ENCODE peak calls at places on chromosomes 5 and 9, in four cellular contexts. T is iPS DF 6.9, F is stomach, D is heart right ventricle. A is an unnamed sample. For H3K36me3, the result is how much of the 10 kb centered on the place peaks cover.

GRCh38 chr5:148491793-148492184 is 108.0 kb downstream of the FBXO38 start:
- DNase-seq in D (no peak), T (no peak), F (no peak), A (no peak)

GRCh38 chr5:5886812-5887486 is 464.5 kb downstream of the ICE1 start:
- DNase-seq in F (peak), T (peak), D (no peak), A (no peak)

GRCh38 chr5:51104556-51104955 is 278.7 kb upstream of the ISL1 start:
- DNase-seq in F (no peak), D (no peak), T (no peak), A (no peak)

GRCh38 chr9:107819772-107820171 is 330.2 kb upstream of the KLF4 start:
- DNase-seq in F (peak), T (no peak), D (no peak), A (no peak)

GRCh38 chr5:91059409-91059808 is 323.7 kb downstream of the ARRDC3 start:
- DNase-seq in D (no peak), T (no peak), F (no peak), A (no peak)

GRCh38 chr5:168346417-168346816 is 55.0 kb downstream of the WWC1 start:
- DNase-seq in T (no peak), F (peak), D (no peak), A (no peak)

GRCh38 chr5:120683580-120683979 is 219.5 kb downstream of the PRR16 start:
- DNase-seq in D (no peak), F (no peak), T (no peak), A (no peak)

GRCh38 chr5:176542135-176542595 is 5.0 kb upstream of the RNF44 start:
- DNase-seq in D (no peak), T (no peak), F (peak), A (no peak)

GRCh38 chr5:122844136-122844915 is 1.1 kb upstream of the SNX24 start:
- DNase-seq in F (peak), D (no peak), T (no peak), A (no peak)

GRCh38 chr5:55231476-55232193 is 1.8 kb downstream of the CCNO start:
- DNase-seq in F (no peak), D (no peak), T (no peak), A (no peak)

GRCh38 chr5:134917070-134917831 is 12.3 kb downstream of the PCBD2 start:
- DNase-seq in D (no peak), F (no peak), T (peak), A (no peak)

GRCh38 chr5:177369050-177369912 is 11.6 kb downstream of the RGS14 start:
- DNase-seq in F (no peak), T (no peak), D (no peak), A (no peak)

GRCh38 chr9:109063765-109064164 is 50.5 kb upstream of the CTNNAL1 start:
- DNase-seq in T (no peak), F (no peak), D (no peak), A (no peak)

GRCh38 chr9:131936929-131937328 is 142.7 kb downstream of the MED27 start:
- DNase-seq in D (no peak), F (no peak), T (no peak), A (no peak)

GRCh38 chr5:154168395-154168794 is 22.1 kb upstream of the GALNT10 start:
- DNase-seq in D (no peak), T (no peak), F (no peak), A (no peak)

GRCh38 chr5:93576994-93577575 is 3.9 kb downstream of the NR2F1-AS1 start:
- DNase-seq in T (no peak), F (no peak), D (no peak), A (no peak)

GRCh38 chr5:75239681-75240080 is 3.0 kb upstream of the ANKRD31 start:
- DNase-seq in D (no peak), F (no peak), T (no peak), A (no peak)

GRCh38 chr9:109317979-109318671 is 2.7 kb downstream of the EPB41L4B start:
- DNase-seq in F (no peak), T (peak), D (no peak), A (no peak)

GRCh38 chr5:132777209-132778069 is at the start of gene SEPTIN8:
- DNase-seq in T (no peak), F (peak), D (peak), A (peak)

GRCh38 chr5:78644741-78645300 is 3.8 kb downstream of the LHFPL2 start:
- DNase-seq in T (no peak), F (no peak), D (no peak), A (no peak)

GRCh38 chr9:133545494-133546286 is 11.2 kb downstream of the ADAMTSL2 start:
- DNase-seq in T (no peak), D (peak), F (no peak), A (no peak)

GRCh38 chr9:98610196-98610595 is 98.5 kb downstream of the GABBR2 start:
- DNase-seq in T (no peak), F (no peak), D (no peak), A (no peak)

GRCh38 chr5:73444499-73445432 is 3.8 kb downstream of the FOXD1 start:
- DNase-seq in T (no peak), F (no peak), D (no peak), A (no peak)

GRCh38 chr5:137205237-137205636 is 293.9 kb downstream of the SPOCK1 start:
- DNase-seq in F (no peak), D (no peak), T (no peak), A (no peak)

GRCh38 chr9:134734270-134734669 is 92.7 kb downstream of the COL5A1 start:
- DNase-seq in T (no peak), F (no peak), D (no peak), A (no peak)

GRCh38 chr5:174737335-174737734 is 13.0 kb downstream of the MSX2 start:
- DNase-seq in D (no peak), T (no peak), F (no peak), A (no peak)

GRCh38 chr9:133225171-133226011 is 16.3 kb upstream of the OBP2B start:
- DNase-seq in F (peak), D (peak), T (no peak), A (peak)

GRCh38 chr5:112355058-112355685 is 63.9 kb downstream of the EPB41L4A start:
- DNase-seq in T (no peak), D (no peak), F (no peak), A (no peak)

GRCh38 chr9:7844283-7844682 is 44.7 kb upstream of the DMAC1 start:
- DNase-seq in D (no peak), F (no peak), T (peak), A (no peak)

GRCh38 chr9:35520404-35520790 is 30.5 kb downstream of the RUSC2 start:
- DNase-seq in D (no peak), F (no peak), T (no peak), A (no peak)

GRCh38 chr9:37963936-37964739 is 60.2 kb upstream of the SLC25A51 start:
- DNase-seq in F (peak), T (no peak), D (no peak), A (peak)

GRCh38 chr9:87535817-87536539 is 38.3 kb downstream of the DAPK1 start:
- DNase-seq in T (no peak), D (no peak), F (no peak), A (no peak)

GRCh38 chr9:124774131-124774978 is 2.6 kb upstream of the OLFML2A start:
- DNase-seq in T (no peak), D (peak), F (peak), A (peak)

GRCh38 chr9:21591221-21592062 is 109.3 kb upstream of the IFNE start:
- DNase-seq in F (peak), D (no peak), T (no peak), A (peak)

GRCh38 chr9:133656211-133657119 is 20.3 kb downstream of the DBH start:
- DNase-seq in T (no peak), F (no peak), D (no peak), A (no peak)

DNA sequence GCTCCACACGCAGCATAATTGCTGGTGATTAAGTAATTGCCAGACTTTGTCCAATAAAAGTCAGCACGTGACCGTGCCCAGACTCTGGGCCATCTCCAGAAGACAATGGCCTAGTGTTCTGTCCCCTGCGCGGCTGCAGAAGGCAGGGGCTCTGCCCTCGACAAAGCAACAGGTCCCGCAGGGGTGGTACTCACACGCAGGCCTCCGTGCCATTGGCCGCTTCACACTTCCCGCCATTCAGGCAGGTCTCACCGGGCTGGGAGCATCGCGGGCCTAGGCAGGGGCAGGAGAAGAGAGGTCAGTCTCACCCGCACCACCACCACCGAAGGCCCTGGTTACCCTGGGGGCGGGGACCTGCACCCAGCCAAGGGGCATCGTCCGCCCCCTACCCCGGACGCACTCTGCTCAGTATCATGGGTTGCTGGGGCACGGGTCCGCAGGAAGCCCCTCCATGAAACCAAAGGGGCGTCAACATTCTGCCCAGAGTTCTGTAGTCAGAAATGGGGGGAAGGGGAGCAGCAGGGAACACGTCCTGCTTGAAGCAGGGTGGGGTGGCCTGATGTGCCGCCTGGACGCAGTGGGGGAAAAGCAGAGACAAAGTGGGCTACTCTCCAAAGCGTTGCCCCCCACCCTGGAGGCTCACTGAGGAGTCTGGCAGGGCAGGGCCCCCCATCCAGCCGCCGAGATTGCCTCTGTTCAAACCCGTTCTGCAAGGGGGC is 1.9 kb downstream of the NOTCH1 start:
- DNase-seq in T (no peak), F (no peak), D (no peak), A (no peak)
- H3K27ac ChIP-seq in T (no peak), F (peak), D (peak), A (no peak)

GRCh38 chr5:103442756-103443155 is 119.8 kb downstream of the NUDT12 start:
- DNase-seq in F (no peak), T (no peak), D (no peak), A (no peak)

GRCh38 chr5:103444333-103445038 is 118.1 kb downstream of the NUDT12 start:
- DNase-seq in F (peak), T (no peak), D (no peak), A (no peak)

GRCh38 chr5:103450333-103451061 is 112.1 kb downstream of the NUDT12 start:
- DNase-seq in F (no peak), D (no peak), T (no peak), A (no peak)

GRCh38 chr5:103445426-103446035 is 117.1 kb downstream of the NUDT12 start:
- DNase-seq in F (no peak), T (no peak), D (no peak), A (no peak)

GRCh38 chr5:103446813-103447212 is 115.8 kb downstream of the NUDT12 start:
- DNase-seq in T (no peak), D (no peak), F (no peak), A (no peak)
- H3K36me3 ChIP-seq in T (under half), D (under half), F (under half), A (under half)

GRCh38 chr5:43631182-43631910 is 28.4 kb downstream of the NNT start:
- DNase-seq in D (peak), F (peak), T (peak), A (no peak)
- H3K27ac ChIP-seq in D (no peak), F (no peak), T (no peak), A (no peak)

GRCh38 chr9:137832830-137833590 is 44.6 kb upstream of the CACNA1B start:
- DNase-seq in F (no peak), D (no peak), T (no peak), A (no peak)
- H3K36me3 ChIP-seq in F (under half), D (half or more), T (under half), A (under half)

GRCh38 chr5:96048763-96049162 is 87.1 kb upstream of the ELL2 start:
- DNase-seq in D (no peak), F (peak), T (no peak), A (no peak)
- H3K27ac ChIP-seq in D (no peak), F (no peak), T (no peak), A (no peak)

DNA sequence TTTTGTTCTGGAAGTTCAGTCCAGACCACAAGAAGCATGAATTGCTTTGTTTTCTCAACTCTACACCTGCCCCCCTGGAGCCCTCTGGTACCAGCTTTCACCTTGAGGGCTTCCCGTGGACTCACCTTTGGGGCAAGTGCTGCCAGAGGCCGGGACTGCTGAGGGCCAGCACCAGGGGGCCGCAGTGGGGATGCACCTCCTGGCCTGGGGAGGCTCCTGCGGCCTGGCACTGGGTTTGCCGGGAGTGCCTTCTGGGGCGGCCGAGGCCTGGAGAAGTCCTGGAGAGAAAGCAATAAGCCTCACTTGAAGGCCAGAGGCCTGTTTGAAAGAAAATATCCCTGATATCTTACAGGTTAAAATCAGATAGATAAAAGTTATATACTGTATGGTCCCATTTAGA is 21.7 kb downstream of the NIPAL4 start:
- DNase-seq in D (no peak), T (no peak), F (no peak), A (no peak)
- H3K36me3 ChIP-seq in D (half or more), T (under half), F (under half), A (under half)

DNA sequence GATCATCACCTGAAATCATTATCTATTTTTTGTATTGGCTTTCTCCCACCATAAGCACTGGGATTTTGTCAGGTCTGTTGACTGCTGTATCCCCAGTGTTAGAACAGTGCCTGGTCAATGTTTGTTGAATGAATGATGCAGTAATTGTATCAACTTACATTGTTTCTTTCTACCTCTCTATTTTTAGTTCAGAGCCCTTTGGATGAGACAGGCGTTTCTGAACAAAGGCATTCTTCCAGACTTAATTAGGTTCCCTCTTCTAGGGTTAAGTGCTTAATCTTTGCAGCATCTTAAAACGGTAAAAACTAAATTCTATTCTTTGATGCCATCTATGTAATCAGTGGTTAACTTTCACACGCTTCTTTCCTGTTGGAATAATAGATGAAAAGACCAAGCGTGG is 26.3 kb downstream of the SLC44A1 start:
- DNase-seq in F (no peak), D (no peak), T (no peak), A (no peak)
- H3K27ac ChIP-seq in F (no peak), D (no peak), T (no peak), A (no peak)

GRCh38 chr9:94178927-94179326 is 80.2 kb upstream of the ZNF169 start:
- DNase-seq in T (no peak), F (no peak), D (no peak), A (no peak)

GRCh38 chr9:94188246-94188645 is 70.9 kb upstream of the ZNF169 start:
- DNase-seq in F (no peak), D (no peak), T (no peak), A (no peak)

GRCh38 chr9:94181782-94182181 is 77.3 kb upstream of the ZNF169 start:
- DNase-seq in F (no peak), T (no peak), D (no peak), A (no peak)

GRCh38 chr9:94183240-94183999 is 75.7 kb upstream of the ZNF169 start:
- DNase-seq in F (no peak), T (no peak), D (no peak), A (no peak)

DNA sequence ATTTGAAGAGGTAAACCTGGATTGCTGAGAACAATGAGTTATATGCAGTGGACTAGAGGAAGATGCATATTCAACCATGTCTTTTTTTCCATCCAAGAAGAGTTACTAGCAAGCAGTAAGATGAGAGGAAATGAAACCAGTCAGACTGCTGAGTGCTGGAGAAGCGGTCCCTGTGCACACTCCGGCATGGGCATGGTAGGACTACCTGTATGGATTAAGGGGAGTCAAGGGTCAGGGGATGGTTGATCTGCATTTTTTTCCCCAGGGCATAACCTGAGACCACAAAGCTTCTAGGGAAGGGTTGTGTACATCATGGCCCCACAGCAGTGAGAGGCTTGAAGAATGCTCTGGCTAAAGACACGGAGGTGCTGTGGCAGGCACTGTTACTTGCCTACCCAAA is 76.6 kb upstream of the ZNF169 start:
- DNase-seq in F (no peak), D (no peak), T (no peak), A (no peak)
- H3K36me3 ChIP-seq in F (under half), D (half or more), T (under half), A (under half)

GRCh38 chr5:139014726-139015125 is 139.6 kb upstream of the LRRTM2 start:
- DNase-seq in F (no peak), D (no peak), T (no peak), A (no peak)

GRCh38 chr5:139012170-139012569 is 137.0 kb upstream of the LRRTM2 start:
- DNase-seq in F (no peak), T (no peak), D (no peak), A (no peak)

GRCh38 chr5:139019880-139020279 is 144.7 kb upstream of the LRRTM2 start:
- DNase-seq in D (no peak), T (no peak), F (no peak), A (no peak)

GRCh38 chr5:139017624-139018023 is 142.5 kb upstream of the LRRTM2 start:
- DNase-seq in T (no peak), F (no peak), D (no peak), A (no peak)

DNA sequence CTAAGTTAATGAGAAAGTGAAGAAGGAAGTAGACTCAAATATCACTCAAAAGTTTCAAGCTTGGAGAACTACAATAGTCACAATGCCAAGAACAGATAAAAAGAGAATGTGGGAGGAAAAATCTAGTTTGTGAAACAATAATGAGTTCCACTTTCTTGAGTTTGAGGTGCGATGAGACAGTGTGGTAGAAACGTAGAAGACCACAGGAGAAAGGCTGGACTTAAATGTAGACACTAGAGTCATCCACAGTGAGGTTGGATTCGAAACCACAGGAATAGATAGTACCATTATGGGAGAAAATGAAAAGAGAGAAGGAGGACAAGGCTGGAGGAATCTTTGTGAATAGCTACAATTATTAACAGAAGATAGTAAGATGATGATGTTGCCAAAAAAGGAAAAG is 141.1 kb upstream of the LRRTM2 start:
- DNase-seq in F (no peak), D (no peak), T (no peak), A (no peak)
- H3K27ac ChIP-seq in F (no peak), D (no peak), T (no peak), A (no peak)

A was measured in aorta.